ENCODE peak calls at places on chromosomes 4 and X, in four cellular contexts. A is transverse colon, P is pancreas, R is left ventricle myocardium inferior. O is an unnamed sample. For H3K9me3 and H3K4me1, the result is how much of the 10 kb centered on the place peaks cover.

GRCh38 chrX:146056511-146057081 is 239.0 kb downstream of the SLITRK2 start:
- DNase-seq in R (no peak), P (no peak), A (no peak), O (no peak)

GRCh38 chr4:13654158-13654797 is 26.8 kb upstream of the BOD1L1 start:
- DNase-seq in A (peak), P (peak), R (peak), O (peak)

GRCh38 chr4:118910221-118910620 is 21.6 kb downstream of the SYNPO2 start:
- DNase-seq in A (no peak), R (no peak), P (no peak), O (no peak)

GRCh38 chr4:177367336-177367735 is 57.7 kb downstream of the NEIL3 start:
- DNase-seq in P (no peak), A (no peak), R (no peak), O (no peak)

GRCh38 chrX:15781964-15782711 is 8.1 kb upstream of the ZRSR2 start:
- DNase-seq in P (no peak), R (no peak), A (peak), O (no peak)

GRCh38 chr4:147160908-147161513 is 215.3 kb upstream of the TTC29 start:
- DNase-seq in R (no peak), P (no peak), A (no peak), O (no peak)

GRCh38 chrX:79065696-79066095 is 78.8 kb upstream of the GPR174 start:
- DNase-seq in P (no peak), R (no peak), A (peak), O (no peak)

GRCh38 chr4:147198411-147199051 is 252.9 kb upstream of the TTC29 start:
- DNase-seq in R (no peak), P (no peak), A (no peak), O (no peak)

GRCh38 chr4:15336410-15337184 is 91.2 kb upstream of the C1QTNF7 start:
- DNase-seq in A (no peak), P (no peak), R (no peak), O (no peak)

GRCh38 chrX:154734101-154734781 is 16.6 kb downstream of the GAB3 start:
- DNase-seq in R (no peak), A (peak), P (no peak), O (peak)

GRCh38 chrX:10393899-10394298 is 226.5 kb downstream of the MID1 start:
- DNase-seq in P (no peak), A (no peak), R (no peak), O (no peak)

GRCh38 chr4:84615355-84615754 is 32.4 kb downstream of the CDS1 start:
- DNase-seq in R (no peak), P (no peak), A (no peak), O (no peak)

GRCh38 chr4:52038109-52038912 is at the start of gene SGCB:
- DNase-seq in P (peak), A (peak), R (peak), O (peak)

GRCh38 chrX:38636949-38637819 is 75.8 kb downstream of the TSPAN7 start:
- DNase-seq in P (peak), A (no peak), R (no peak), O (no peak)

GRCh38 chr4:118835896-118836762 is at the start of gene SEC24D:
- DNase-seq in R (peak), P (peak), A (peak), O (peak)

DNA sequence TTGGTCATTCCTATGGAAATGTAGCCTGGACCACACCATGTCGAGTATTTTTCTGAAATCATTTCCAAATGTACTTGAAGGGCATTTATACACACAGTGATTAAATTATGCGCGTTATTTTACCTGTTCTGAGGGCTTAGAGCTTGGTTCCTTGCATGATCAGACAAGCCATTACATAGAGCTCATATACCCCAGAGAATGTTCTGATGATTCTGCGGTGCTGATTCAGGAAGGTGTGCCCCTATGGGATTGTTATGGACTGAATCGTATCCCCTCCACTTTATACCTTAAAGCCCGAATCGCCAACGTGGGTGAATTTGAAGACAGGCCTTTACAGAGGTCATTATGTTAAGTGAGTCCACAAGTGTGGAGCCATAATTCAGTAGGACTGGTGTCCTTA is 848.9 kb downstream of the TRIML1 start:
- DNase-seq in R (no peak), P (no peak), A (no peak), O (no peak)
- H3K27ac ChIP-seq in R (no peak), P (no peak), A (no peak), O (no peak)

GRCh38 chrX:152306331-152306730 is 144.8 kb downstream of the GABRA3 start:
- DNase-seq in R (no peak), A (no peak), P (no peak), O (no peak)
- H3K9me3 ChIP-seq in R (under half), A (under half), P (under half), O (under half)

GRCh38 chr4:48777739-48778138 is 2.3 kb downstream of the FRYL start:
- DNase-seq in R (no peak), A (no peak), P (no peak), O (no peak)
- H3K4me1 ChIP-seq in R (half or more), A (under half), P (under half), O (half or more)

GRCh38 chr4:24570172-24570571 is 14.2 kb downstream of the DHX15 start:
- DNase-seq in P (no peak), R (no peak), A (no peak), O (no peak)
- H3K27ac ChIP-seq in P (no peak), R (no peak), A (no peak), O (no peak)

DNA sequence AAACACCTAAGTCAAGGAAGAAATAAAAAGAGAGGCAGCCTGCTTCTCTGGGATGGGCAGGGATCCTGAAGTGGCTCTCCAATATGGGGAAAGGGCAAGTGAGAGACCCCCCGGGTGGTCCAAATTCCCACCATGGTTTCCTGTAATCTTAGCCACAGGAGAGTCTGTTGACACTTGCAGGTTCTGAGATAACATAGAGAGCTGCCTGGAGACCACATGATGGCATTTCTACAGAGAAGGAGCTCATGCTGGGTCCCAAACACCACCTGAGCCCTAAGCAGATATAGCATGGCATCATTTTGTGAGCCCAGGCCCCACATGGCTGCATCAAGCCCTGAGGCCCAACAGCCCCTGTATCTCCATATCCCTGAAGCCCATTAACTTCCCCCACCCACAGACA is 26.1 kb downstream of the PABPC1L2B start:
- DNase-seq in A (no peak), P (no peak), R (no peak), O (no peak)
- H3K9me3 ChIP-seq in A (under half), P (under half), R (under half), O (under half)

DNA sequence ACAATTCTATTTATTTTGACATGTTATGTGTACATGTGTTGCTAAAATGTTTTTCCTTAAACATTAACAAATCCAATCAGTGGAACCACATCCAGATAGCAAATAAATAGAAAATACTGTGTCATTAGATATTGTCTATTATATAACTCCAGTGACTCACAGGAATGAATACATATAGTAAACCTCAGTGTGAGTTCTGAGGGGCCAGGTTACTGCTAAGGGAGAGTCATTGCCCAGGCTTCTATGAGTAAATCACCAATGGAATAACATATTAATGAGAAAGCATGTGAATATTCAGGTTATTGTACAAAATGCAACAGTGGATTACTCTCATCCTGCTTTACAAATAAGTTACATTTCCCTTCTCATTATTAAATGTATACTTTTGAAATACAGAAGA is 27.2 kb downstream of the TACR3 start:
- DNase-seq in A (no peak), R (no peak), P (no peak), O (no peak)
- H3K4me1 ChIP-seq in A (under half), R (under half), P (under half), O (under half)

O was measured in upper lobe of right lung.